ENCODE peak calls at places on chromosomes 13 and 19, in six cellular contexts. N is mucosa of descending colon; Q is CD4-positive, CD25-positive, alpha-beta regulatory T cell; B is sciatic nerve; W is GM12878; D is activated CD4-positive, alpha-beta T cell treated with anti-CD3 and anti-CD28 coated beads for 36 hours. G is an unnamed sample.

GRCh38 chr13:40786568-40786996 is 2.8 kb upstream of the SLC25A15 start:
- ATAC-seq in B (no peak), D (peak), N (no peak), Q (no peak), W (no peak), G (no peak)

GRCh38 chr19:7590256-7590655 is 5.4 kb upstream of the CAMSAP3 start:
- ATAC-seq in N (peak), B (no peak), D (no peak), Q (no peak), W (no peak), G (peak)

GRCh38 chr13:57935965-57936364 is 304.4 kb downstream of the PCDH17 start:
- ATAC-seq in D (no peak), N (no peak), B (no peak), Q (no peak), W (no peak), G (no peak)

GRCh38 chr19:16441661-16442071 is 30.1 kb downstream of the EPS15L1 start:
- ATAC-seq in N (peak), D (peak), B (no peak), Q (no peak), W (no peak), G (no peak)

GRCh38 chr19:31319465-31319864 is 29.8 kb downstream of the TSHZ3 start:
- ATAC-seq in N (no peak), B (no peak), W (no peak), D (no peak), Q (no peak), G (no peak)

GRCh38 chr13:50015263-50015662 is at the start of gene KCNRG:
- ATAC-seq in B (no peak), W (no peak), N (peak), Q (no peak), D (no peak), G (no peak)

GRCh38 chr19:55091955-55092354 is 16.3 kb downstream of the EPS8L1 start:
- ATAC-seq in W (no peak), N (no peak), D (no peak), B (no peak), Q (no peak), G (peak)

GRCh38 chr19:35696835-35697234 is 7.5 kb upstream of the ZBTB32 start:
- ATAC-seq in N (no peak), D (peak), Q (no peak), W (peak), B (no peak), G (peak)

GRCh38 chr19:33260628-33261418 is 35.2 kb upstream of the SLC7A10 start:
- ATAC-seq in B (peak), W (peak), N (peak), D (no peak), Q (no peak), G (peak)

GRCh38 chr13:95800455-95800854 is 123.5 kb downstream of the DNAJC3 start:
- ATAC-seq in N (no peak), D (no peak), W (no peak), B (no peak), Q (no peak), G (no peak)

GRCh38 chr19:37932985-37933953 is 26.3 kb downstream of the SIPA1L3 start:
- ATAC-seq in N (peak), B (no peak), Q (no peak), W (peak), D (no peak), G (no peak)

GRCh38 chr19:4701557-4701956 is 22.1 kb downstream of the DPP9 start:
- ATAC-seq in N (no peak), B (no peak), Q (no peak), W (no peak), D (no peak), G (no peak)

GRCh38 chr19:18294467-18294864 is 13.0 kb upstream of the JUND start:
- ATAC-seq in B (no peak), N (peak), Q (peak), W (peak), D (peak), G (peak)

GRCh38 chr13:95153647-95154405 is 147.4 kb downstream of the ABCC4 start:
- ATAC-seq in N (no peak), W (no peak), B (no peak), D (no peak), Q (no peak), G (no peak)

GRCh38 chr19:16456652-16457194 is 15.0 kb downstream of the EPS15L1 start:
- ATAC-seq in W (peak), N (no peak), B (peak), D (peak), Q (no peak), G (peak)

GRCh38 chr19:39676004-39676403 is 20.3 kb downstream of the LGALS16 start:
- ATAC-seq in N (no peak), Q (no peak), W (peak), B (no peak), D (peak), G (no peak)

GRCh38 chr13:86563308-86563707 is 764.1 kb upstream of the SLITRK6 start:
- ATAC-seq in D (no peak), Q (no peak), W (no peak), N (no peak), B (no peak), G (no peak)

G was measured in stimulated activated memory B cell treated with anti-CD40 and anti-IgM and Interleukin-4, amounts not matched to agents 10 μg/mL and 1 μg/mL and 100 μg/mL, for 72 hours.